ENCODE peak calls at places on chromosomes 7 and 10, in seven cellular contexts. One of them, this sample, is unnamed.

GRCh38 chr7:102463841-102464576 is 654 bp downstream of the ALKBH4 start:
- DNase-seq in HepG2: no peak
- DNase-seq in HCT116: no peak
- DNase-seq in SK-N-SH: peak; percentile 76
- DNase-seq in H1: no peak
- DNase-seq in K562: peak; percentile 41
- DNase-seq in GM12878: no peak
- DNase-seq in this sample: no peak

GRCh38 chr10:124017729-124018128 is 75.7 kb downstream of the CHST15 start:
- DNase-seq in HepG2: no peak
- DNase-seq in HCT116: no peak
- DNase-seq in SK-N-SH: no peak
- DNase-seq in H1: no peak
- DNase-seq in K562: no peak
- DNase-seq in GM12878: no peak
- DNase-seq in this sample: no peak

GRCh38 chr10:1172256-1172975 is 116.2 kb downstream of the WDR37 start:
- DNase-seq in HepG2: no peak
- DNase-seq in HCT116: no peak
- DNase-seq in SK-N-SH: no peak
- DNase-seq in H1: no peak
- DNase-seq in K562: no peak
- DNase-seq in GM12878: no peak
- DNase-seq in this sample: no peak

GRCh38 chr10:130425169-130425568 is 289.0 kb downstream of the GLRX3 start:
- DNase-seq in HepG2: no peak
- DNase-seq in HCT116: no peak
- DNase-seq in SK-N-SH: no peak
- DNase-seq in H1: no peak
- DNase-seq in K562: no peak
- DNase-seq in GM12878: no peak
- DNase-seq in this sample: no peak

GRCh38 chr7:101315336-101315735 is 6.3 kb downstream of the IFT22 start:
- DNase-seq in HepG2: peak; percentile 55
- DNase-seq in HCT116: peak; percentile 38
- DNase-seq in SK-N-SH: peak; percentile 58
- DNase-seq in H1: peak; percentile 81
- DNase-seq in K562: peak; percentile 77
- DNase-seq in GM12878: no peak
- DNase-seq in this sample: peak; percentile 67

GRCh38 chr10:3702056-3702546 is 82.9 kb downstream of the KLF6 start:
- DNase-seq in HepG2: no peak
- DNase-seq in HCT116: no peak
- DNase-seq in SK-N-SH: no peak
- DNase-seq in H1: no peak
- DNase-seq in K562: no peak
- DNase-seq in GM12878: no peak
- DNase-seq in this sample: no peak

GRCh38 chr10:43249151-43249961 is 17.5 kb downstream of the RASGEF1A start:
- DNase-seq in HepG2: no peak
- DNase-seq in HCT116: no peak
- DNase-seq in SK-N-SH: peak; percentile 27
- DNase-seq in H1: peak; percentile 42
- DNase-seq in K562: no peak
- DNase-seq in GM12878: no peak
- DNase-seq in this sample: no peak

GRCh38 chr7:93337047-93337446 is 104.9 kb downstream of the VPS50 start:
- DNase-seq in HepG2: peak; percentile 1
- DNase-seq in HCT116: no peak
- DNase-seq in SK-N-SH: no peak
- DNase-seq in H1: no peak
- DNase-seq in K562: no peak
- DNase-seq in GM12878: no peak
- DNase-seq in this sample: no peak

GRCh38 chr7:49706106-49706505 is 67.3 kb upstream of the VWC2 start:
- DNase-seq in HepG2: no peak
- DNase-seq in HCT116: no peak
- DNase-seq in SK-N-SH: no peak
- DNase-seq in H1: no peak
- DNase-seq in K562: no peak
- DNase-seq in GM12878: no peak
- DNase-seq in this sample: no peak

GRCh38 chr7:117032810-117033209 is 79.5 kb downstream of the ST7 start:
- DNase-seq in HepG2: no peak
- DNase-seq in HCT116: no peak
- DNase-seq in SK-N-SH: no peak
- DNase-seq in H1: no peak
- DNase-seq in K562: no peak
- DNase-seq in GM12878: no peak
- DNase-seq in this sample: no peak

GRCh38 chr7:51451751-51452465 is 135.3 kb upstream of the COBL start:
- DNase-seq in HepG2: no peak
- DNase-seq in HCT116: no peak
- DNase-seq in SK-N-SH: peak; percentile 64
- DNase-seq in H1: peak; percentile 73
- DNase-seq in K562: no peak
- DNase-seq in GM12878: no peak
- DNase-seq in this sample: no peak

GRCh38 chr7:12524794-12525386 is 45.6 kb upstream of the SCIN start:
- DNase-seq in HepG2: peak; percentile 33
- DNase-seq in HCT116: peak; percentile 60
- DNase-seq in SK-N-SH: peak; percentile 47
- DNase-seq in H1: no peak
- DNase-seq in K562: peak; percentile 63
- DNase-seq in GM12878: peak; percentile 2
- DNase-seq in this sample: peak; percentile 74

GRCh38 chr7:120180221-120180620 is 92.8 kb upstream of the KCND2 start:
- DNase-seq in HepG2: no peak
- DNase-seq in HCT116: no peak
- DNase-seq in SK-N-SH: no peak
- DNase-seq in H1: no peak
- DNase-seq in K562: no peak
- DNase-seq in GM12878: no peak
- DNase-seq in this sample: no peak

GRCh38 chr7:509426-509825 is 10.2 kb downstream of the PDGFA start:
- DNase-seq in HepG2: no peak
- DNase-seq in HCT116: no peak
- DNase-seq in SK-N-SH: no peak
- DNase-seq in H1: no peak
- DNase-seq in K562: no peak
- DNase-seq in GM12878: no peak
- DNase-seq in this sample: no peak

GRCh38 chr10:4849042-4849402 is 23.0 kb downstream of the AKR1E2 start:
- DNase-seq in HepG2: no peak
- DNase-seq in HCT116: no peak
- DNase-seq in SK-N-SH: no peak
- DNase-seq in H1: no peak
- DNase-seq in K562: no peak
- DNase-seq in GM12878: no peak
- DNase-seq in this sample: no peak

GRCh38 chr7:39451901-39452300 is 114.3 kb upstream of the YAE1 start:
- DNase-seq in HepG2: no peak
- DNase-seq in HCT116: no peak
- DNase-seq in SK-N-SH: no peak
- DNase-seq in H1: no peak
- DNase-seq in K562: no peak
- DNase-seq in GM12878: no peak
- DNase-seq in this sample: no peak

GRCh38 chr10:100183482-100183881 is 2.3 kb downstream of the ERLIN1 start:
- DNase-seq in HepG2: peak; percentile 76
- DNase-seq in HCT116: no peak
- DNase-seq in SK-N-SH: no peak
- DNase-seq in H1: no peak
- DNase-seq in K562: peak; percentile 4
- DNase-seq in GM12878: no peak
- DNase-seq in this sample: no peak

GRCh38 chr7:47711776-47712175 is 129.9 kb upstream of the TNS3 start:
- DNase-seq in HepG2: no peak
- DNase-seq in HCT116: no peak
- DNase-seq in SK-N-SH: no peak
- DNase-seq in H1: no peak
- DNase-seq in K562: no peak
- DNase-seq in GM12878: no peak
- DNase-seq in this sample: no peak

GRCh38 chr7:47715631-47716068 is 133.7 kb upstream of the TNS3 start:
- DNase-seq in HepG2: peak; percentile 80
- DNase-seq in HCT116: no peak
- DNase-seq in SK-N-SH: no peak
- DNase-seq in H1: no peak
- DNase-seq in K562: no peak
- DNase-seq in GM12878: no peak
- DNase-seq in this sample: no peak

GRCh38 chr7:47713595-47713994 is 131.7 kb upstream of the TNS3 start:
- DNase-seq in HepG2: no peak
- DNase-seq in HCT116: no peak
- DNase-seq in SK-N-SH: no peak
- DNase-seq in H1: no peak
- DNase-seq in K562: no peak
- DNase-seq in GM12878: no peak
- DNase-seq in this sample: no peak

GRCh38 chr7:47712416-47712815 is 130.5 kb upstream of the TNS3 start:
- DNase-seq in HepG2: no peak
- DNase-seq in HCT116: no peak
- DNase-seq in SK-N-SH: no peak
- DNase-seq in H1: no peak
- DNase-seq in K562: no peak
- DNase-seq in GM12878: no peak
- DNase-seq in this sample: no peak

DNA sequence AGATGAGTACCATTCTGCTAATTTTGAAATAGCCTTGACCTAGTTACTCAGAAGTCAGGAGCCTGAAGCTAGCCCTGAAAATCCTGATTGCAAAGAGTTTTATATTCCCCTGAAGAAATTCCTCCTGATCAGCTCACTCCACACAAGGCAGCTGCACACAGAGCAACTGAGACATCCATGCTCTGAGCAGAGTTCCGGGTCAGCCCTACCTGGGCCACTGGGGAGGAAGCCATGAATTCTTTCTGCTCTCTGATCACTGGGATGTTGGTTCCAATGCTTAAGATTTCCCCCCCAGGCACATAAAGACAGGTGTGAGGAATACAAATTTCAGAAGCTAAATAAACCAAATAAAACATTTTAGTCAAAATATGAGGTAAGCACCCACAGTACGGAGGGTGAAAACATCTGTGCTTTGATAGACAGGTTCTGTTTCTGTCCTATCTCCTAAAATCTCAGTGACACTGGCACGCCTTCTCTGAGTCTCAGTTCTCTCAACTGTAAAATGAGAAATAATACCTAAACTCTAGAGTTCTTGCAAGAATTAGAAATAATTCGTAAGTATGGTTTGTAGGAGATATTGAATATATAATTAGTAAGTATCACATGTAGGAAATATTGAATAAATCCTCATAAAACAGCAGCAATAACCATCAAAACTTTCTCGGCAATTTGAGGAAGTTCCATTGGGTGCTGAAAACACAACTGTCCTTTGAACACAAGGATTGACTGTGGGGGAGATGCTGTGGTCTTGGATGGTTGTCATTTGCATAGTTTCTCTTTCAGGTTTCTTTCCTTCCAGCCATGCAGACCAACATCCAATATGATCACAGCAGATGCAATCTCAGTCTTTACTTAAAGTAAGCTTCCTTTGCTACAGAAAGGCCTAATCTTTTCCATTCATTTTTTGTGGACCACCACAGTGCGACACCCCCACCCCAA is 133.0 kb upstream of the TNS3 start:
- DNase-seq in HepG2: no peak
- DNase-seq in HCT116: no peak
- DNase-seq in SK-N-SH: no peak
- DNase-seq in H1: no peak
- DNase-seq in K562: no peak
- DNase-seq in GM12878: peak; percentile 27
- DNase-seq in this sample: no peak
- TF ChIP-seq JUND in HepG2: no peak
- TF ChIP-seq JUND in HCT116: no peak
- TF ChIP-seq JUND in SK-N-SH: no peak
- TF ChIP-seq JUND in H1: no peak
- TF ChIP-seq JUND in K562: no peak
- TF ChIP-seq JUND in GM12878: no peak
- TF ChIP-seq JUND in this sample: no peak

GRCh38 chr10:77185696-77186095 is 451.9 kb downstream of the KCNMA1 start:
- DNase-seq in HepG2: no peak
- DNase-seq in HCT116: no peak
- DNase-seq in SK-N-SH: no peak
- DNase-seq in H1: no peak
- DNase-seq in K562: no peak
- DNase-seq in GM12878: no peak
- DNase-seq in this sample: peak; percentile 63
- TF ChIP-seq JUND in HepG2: no peak
- TF ChIP-seq JUND in HCT116: no peak
- TF ChIP-seq JUND in SK-N-SH: no peak
- TF ChIP-seq JUND in H1: no peak
- TF ChIP-seq JUND in K562: no peak
- TF ChIP-seq JUND in GM12878: no peak
- TF ChIP-seq JUND in this sample: no peak

GRCh38 chr7:119090851-119091250 is 866.3 kb downstream of the ANKRD7 start:
- DNase-seq in HepG2: no peak
- DNase-seq in HCT116: peak; percentile 7
- DNase-seq in SK-N-SH: no peak
- DNase-seq in H1: no peak
- DNase-seq in K562: no peak
- DNase-seq in GM12878: no peak
- DNase-seq in this sample: no peak
- TF ChIP-seq JUND in HepG2: no peak
- TF ChIP-seq JUND in HCT116: no peak
- TF ChIP-seq JUND in SK-N-SH: no peak
- TF ChIP-seq JUND in H1: no peak
- TF ChIP-seq JUND in K562: no peak
- TF ChIP-seq JUND in GM12878: no peak
- TF ChIP-seq JUND in this sample: no peak

GRCh38 chr10:71684356-71685173 is 35.0 kb downstream of the C10orf105 start:
- DNase-seq in HepG2: no peak
- DNase-seq in HCT116: peak; percentile 26
- DNase-seq in SK-N-SH: no peak
- DNase-seq in H1: no peak
- DNase-seq in K562: peak; percentile 92
- DNase-seq in GM12878: no peak
- DNase-seq in this sample: peak; percentile 41
- TF ChIP-seq JUND in HepG2: no peak
- TF ChIP-seq JUND in HCT116: no peak
- TF ChIP-seq JUND in SK-N-SH: no peak
- TF ChIP-seq JUND in H1: no peak
- TF ChIP-seq JUND in K562: no peak
- TF ChIP-seq JUND in GM12878: no peak
- TF ChIP-seq JUND in this sample: no peak

GRCh38 chr10:97119058-97119832 is 66.5 kb downstream of the SLIT1 start:
- DNase-seq in HepG2: no peak
- DNase-seq in HCT116: no peak
- DNase-seq in SK-N-SH: peak; percentile 43
- DNase-seq in H1: no peak
- DNase-seq in K562: no peak
- DNase-seq in GM12878: no peak
- DNase-seq in this sample: no peak
- TF ChIP-seq JUND in HepG2: no peak
- TF ChIP-seq JUND in HCT116: no peak
- TF ChIP-seq JUND in SK-N-SH: no peak
- TF ChIP-seq JUND in H1: no peak
- TF ChIP-seq JUND in K562: no peak
- TF ChIP-seq JUND in GM12878: no peak
- TF ChIP-seq JUND in this sample: no peak

GRCh38 chr7:106704000-106704840 is 43.3 kb upstream of the CCDC71L start:
- DNase-seq in HepG2: no peak
- DNase-seq in HCT116: no peak
- DNase-seq in SK-N-SH: no peak
- DNase-seq in H1: no peak
- DNase-seq in K562: peak; percentile 53
- DNase-seq in GM12878: no peak
- DNase-seq in this sample: no peak
- TF ChIP-seq JUND in HepG2: no peak
- TF ChIP-seq JUND in HCT116: no peak
- TF ChIP-seq JUND in SK-N-SH: no peak
- TF ChIP-seq JUND in H1: no peak
- TF ChIP-seq JUND in K562: no peak
- TF ChIP-seq JUND in GM12878: no peak
- TF ChIP-seq JUND in this sample: no peak